ENCODE peak calls at places on chromosomes 16 and 17, in five cellular contexts. H is GM12878, V is thoracic aorta, S is fibroblast of lung, Y is spleen. I is an unnamed sample.

GRCh38 chr16:69384974-69385373 is 833 bp downstream of the TERF2 start:
- DNase-seq in S (no peak), V (no peak), Y (no peak), H (no peak), I (no peak)

GRCh38 chr17:21194688-21195087 is 19.3 kb downstream of the TMEM11 start:
- DNase-seq in V (no peak), Y (no peak), H (no peak), S (peak), I (no peak)

GRCh38 chr17:35612924-35613521 is 25.9 kb downstream of the AP2B1 start:
- DNase-seq in Y (no peak), S (peak), V (no peak), H (no peak), I (peak)

GRCh38 chr17:39813631-39814030 is 50.5 kb downstream of the IKZF3 start:
- DNase-seq in V (no peak), H (no peak), Y (no peak), S (no peak), I (no peak)

GRCh38 chr17:42548070-42548837 is 4.5 kb upstream of the HSD17B1 start:
- DNase-seq in H (no peak), V (no peak), Y (peak), S (no peak), I (peak)

GRCh38 chr17:75073618-75074047 is 14.1 kb upstream of the SLC16A5 start:
- DNase-seq in Y (peak), S (no peak), H (no peak), V (no peak), I (no peak)

GRCh38 chr16:89863741-89864391 is 9.5 kb upstream of the TCF25 start:
- DNase-seq in H (peak), S (peak), V (no peak), Y (peak), I (no peak)

GRCh38 chr17:35809855-35810461 is 674 bp downstream of the TAF15 start:
- DNase-seq in V (no peak), H (no peak), S (no peak), Y (no peak), I (no peak)

GRCh38 chr16:57600048-57600835 is 28.2 kb upstream of the ADGRG1 start:
- DNase-seq in Y (peak), V (no peak), H (no peak), S (peak), I (peak)

GRCh38 chr17:50106393-50107131 is 11.4 kb downstream of the PDK2 start:
- DNase-seq in V (no peak), H (no peak), S (no peak), Y (no peak), I (no peak)

GRCh38 chr16:6066601-6067000 is 969.0 kb upstream of the EEF2KMT start:
- DNase-seq in H (no peak), V (no peak), S (no peak), Y (no peak), I (no peak)

GRCh38 chr16:10579965-10580918 is at the start of gene EMP2:
- DNase-seq in H (no peak), S (peak), Y (peak), V (peak), I (peak)

GRCh38 chr16:7408700-7409340 is 76.2 kb downstream of the RBFOX1 start:
- DNase-seq in S (no peak), Y (no peak), V (no peak), H (no peak), I (peak)

GRCh38 chr16:7400117-7400890 is 67.7 kb downstream of the RBFOX1 start:
- DNase-seq in V (no peak), H (no peak), Y (no peak), S (no peak), I (no peak)

GRCh38 chr16:7399296-7399695 is 66.7 kb downstream of the RBFOX1 start:
- DNase-seq in H (no peak), Y (no peak), S (no peak), V (no peak), I (no peak)

GRCh38 chr16:7404217-7404616 is 71.6 kb downstream of the RBFOX1 start:
- DNase-seq in H (no peak), Y (no peak), V (no peak), S (no peak), I (peak)

DNA sequence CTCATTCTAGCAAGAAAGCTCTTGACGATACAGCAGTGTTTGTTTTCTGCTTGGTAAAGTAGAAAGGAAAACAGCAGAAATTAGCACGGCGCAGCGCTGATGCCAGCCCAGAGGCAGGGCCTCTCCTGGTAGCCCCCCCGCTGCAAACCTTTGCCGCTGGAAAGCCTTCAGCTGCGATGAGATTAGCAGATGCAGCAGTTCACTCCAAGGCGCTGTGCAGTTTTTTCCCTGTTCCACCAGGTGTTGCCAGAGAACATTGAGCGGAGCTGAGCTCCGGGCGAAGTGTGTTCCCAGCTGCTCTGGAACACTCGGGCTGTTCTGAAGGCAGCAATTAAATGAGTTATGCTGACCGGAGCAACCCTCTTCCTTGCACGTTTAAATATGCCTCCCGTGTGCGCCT is 72.5 kb downstream of the RBFOX1 start:
- DNase-seq in Y (no peak), V (no peak), S (no peak), H (no peak), I (peak)
- H3K27ac ChIP-seq in Y (no peak), V (no peak), S (no peak), H (no peak), I (no peak)

DNA sequence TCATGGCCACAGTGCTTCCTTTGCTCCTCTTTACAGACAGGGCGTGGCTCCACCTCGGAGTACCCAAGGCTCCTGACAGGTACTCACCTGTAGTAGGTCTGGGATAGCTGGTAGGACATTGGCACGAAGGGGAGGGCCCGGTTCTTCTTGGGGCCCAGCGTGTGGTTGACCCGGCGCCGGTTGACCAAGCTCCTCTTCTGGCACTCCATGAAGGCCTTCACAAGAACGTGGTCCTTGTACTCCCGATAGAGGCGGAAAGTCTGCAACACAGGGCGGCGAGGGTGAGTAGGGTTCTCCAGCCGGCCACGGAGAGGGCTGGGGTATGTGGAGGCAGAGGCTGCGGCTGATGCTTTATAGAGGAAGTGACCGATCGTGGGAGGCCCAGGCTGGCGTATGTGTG is 69.7 kb downstream of the IL21R start:
- DNase-seq in Y (peak), S (no peak), V (no peak), H (no peak), I (no peak)
- H3K27ac ChIP-seq in Y (no peak), S (no peak), V (no peak), H (no peak), I (no peak)

DNA sequence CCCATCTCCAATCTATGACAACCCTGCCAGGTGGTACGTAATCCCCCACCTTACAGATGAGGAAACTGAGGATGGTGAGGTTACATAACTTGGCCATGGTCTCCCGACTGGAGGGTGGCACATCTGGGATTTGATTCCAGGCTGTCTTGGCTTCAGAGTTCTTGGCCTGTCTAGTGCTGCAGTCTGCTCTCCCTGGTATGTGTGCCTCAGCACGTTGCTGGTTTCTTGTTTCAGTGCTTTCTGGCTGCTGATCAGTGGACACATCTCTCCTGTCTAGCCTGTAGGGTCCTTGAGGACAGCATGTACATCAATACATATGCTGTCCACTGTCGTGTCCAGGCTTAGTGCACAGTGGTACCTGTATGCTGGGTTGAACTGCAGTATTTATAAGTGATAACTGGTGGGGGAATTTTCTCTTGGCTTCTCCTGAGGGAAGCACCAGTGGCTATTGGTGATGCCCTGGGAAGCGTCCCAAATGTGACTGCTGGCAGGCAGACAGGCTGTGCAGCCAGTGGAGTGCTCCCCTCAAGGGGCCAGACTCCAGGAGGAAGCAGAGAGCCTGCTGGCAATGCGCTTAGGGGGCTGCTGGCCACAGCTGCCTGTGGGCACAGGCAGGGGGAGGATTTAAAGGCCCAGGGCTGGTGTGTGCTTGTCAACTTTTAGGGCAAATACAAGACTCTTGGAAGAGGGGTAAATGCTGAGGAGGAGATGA is 14.4 kb downstream of the CTRL start:
- DNase-seq in H (no peak), V (no peak), S (no peak), Y (no peak), I (no peak)
- H3K27ac ChIP-seq in H (no peak), V (peak), S (peak), Y (no peak), I (no peak)

GRCh38 chr17:6456914-6457687 is 12.8 kb downstream of the PIMREG start:
- DNase-seq in V (no peak), H (no peak), Y (peak), S (peak), I (peak)
- H3K27ac ChIP-seq in V (no peak), H (no peak), Y (peak), S (peak), I (no peak)

GRCh38 chr16:27772093-27772820 is 222.3 kb downstream of the KATNIP start:
- DNase-seq in H (no peak), S (no peak), Y (peak), V (no peak), I (no peak)

GRCh38 chr16:27773344-27773743 is 223.4 kb downstream of the KATNIP start:
- DNase-seq in V (no peak), Y (no peak), H (no peak), S (no peak), I (no peak)

GRCh38 chr16:27770271-27771196 is 220.6 kb downstream of the KATNIP start:
- DNase-seq in H (no peak), V (no peak), Y (peak), S (no peak), I (no peak)

GRCh38 chr16:27769561-27770222 is 219.7 kb downstream of the KATNIP start:
- DNase-seq in H (no peak), S (no peak), Y (peak), V (no peak), I (no peak)

GRCh38 chr16:27771201-27771910 is 221.4 kb downstream of the KATNIP start:
- DNase-seq in H (no peak), S (no peak), Y (peak), V (no peak), I (no peak)
- H3K27ac ChIP-seq in H (no peak), S (no peak), Y (no peak), V (peak), I (no peak)

DNA sequence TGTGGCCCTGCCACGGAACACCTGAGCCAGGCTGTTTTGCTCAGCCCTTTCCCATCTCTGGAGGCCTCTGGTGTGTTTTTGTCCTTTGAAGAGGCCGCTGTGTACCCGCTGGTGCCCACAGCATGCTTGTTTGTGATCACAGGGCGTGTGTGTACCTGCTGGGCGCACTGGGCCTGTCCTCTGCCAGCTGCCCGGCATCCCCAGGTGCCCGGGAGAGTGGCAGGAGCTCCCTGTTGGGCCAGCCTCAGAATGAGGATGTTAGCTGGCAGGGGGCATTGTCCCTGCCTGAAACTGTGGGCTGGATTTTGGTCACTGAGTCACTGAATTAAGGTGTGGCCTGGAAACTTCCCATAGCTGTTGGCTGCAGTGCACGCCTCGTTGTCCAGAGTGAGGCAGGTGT is 31.1 kb downstream of the BAIAP2 start:
- DNase-seq in V (no peak), H (no peak), Y (no peak), S (no peak), I (no peak)
- H3K27ac ChIP-seq in V (no peak), H (no peak), Y (no peak), S (no peak), I (peak)

DNA sequence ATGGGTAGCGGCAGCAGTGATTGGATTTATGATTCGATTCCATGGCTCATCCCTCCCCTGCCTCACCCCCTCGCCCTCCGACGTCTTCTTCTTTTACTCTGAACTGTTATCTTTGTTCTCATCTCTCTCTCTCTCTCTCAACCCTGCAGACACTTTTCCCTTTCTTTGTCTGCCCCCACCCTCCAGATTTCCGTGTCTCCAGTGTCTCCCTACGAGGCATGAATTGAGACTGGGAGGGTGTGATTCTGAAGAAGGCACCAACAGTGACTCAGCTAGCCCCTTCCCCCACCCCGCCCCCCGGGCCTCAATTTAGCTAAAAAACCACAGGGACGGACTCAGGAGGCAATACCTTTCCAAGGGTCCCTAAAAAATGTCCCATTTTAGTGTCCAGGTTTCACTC is 47.6 kb upstream of the STH start:
- DNase-seq in Y (no peak), H (no peak), S (no peak), V (no peak), I (no peak)
- H3K27ac ChIP-seq in Y (no peak), H (no peak), S (no peak), V (no peak), I (peak)